ENCODE peak calls at places on chromosomes 11 and 22, in five cellular contexts. Z, G, R, O and Y are unnamed samples.

GRCh38 chr11:61090092-61090491 is 12.2 kb upstream of the CD5 start:
- DNase-seq in R (no peak), G (no peak), O (no peak), Z (no peak), Y (no peak)

GRCh38 chr22:45208993-45209838 is 31.5 kb downstream of the KIAA0930 start:
- DNase-seq in R (peak), Z (no peak), G (no peak), O (no peak), Y (no peak)

GRCh38 chr11:129643031-129643721 is 172.5 kb upstream of the TMEM45B start:
- DNase-seq in O (no peak), G (no peak), R (no peak), Z (no peak), Y (no peak)

GRCh38 chr22:49963647-49964026 is 3.1 kb downstream of the PIM3 start:
- DNase-seq in R (no peak), O (no peak), G (no peak), Z (peak), Y (no peak)

GRCh38 chr11:71379722-71380121 is 68.5 kb downstream of the DHCR7 start:
- DNase-seq in G (no peak), R (no peak), Z (no peak), O (no peak), Y (no peak)

GRCh38 chr11:32555091-32555490 is 28.5 kb upstream of the EIF3M start:
- DNase-seq in Z (no peak), O (no peak), G (no peak), R (no peak), Y (no peak)

GRCh38 chr11:26219506-26220117 is 112.3 kb upstream of the ANO3 start:
- DNase-seq in O (no peak), Z (no peak), G (no peak), R (no peak), Y (no peak)

GRCh38 chr22:25838960-25839741 is 97.2 kb downstream of the MYO18B start:
- DNase-seq in G (no peak), Z (no peak), R (no peak), O (no peak), Y (no peak)

GRCh38 chr11:92826136-92826535 is 143.3 kb upstream of the MTNR1B start:
- DNase-seq in G (no peak), R (no peak), O (no peak), Z (no peak), Y (no peak)

GRCh38 chr11:62137276-62137861 is 13.6 kb downstream of the INCENP start:
- DNase-seq in Z (no peak), R (no peak), O (no peak), G (no peak), Y (no peak)

GRCh38 chr11:28108909-28109308 is 721 bp downstream of the METTL15 start:
- DNase-seq in O (no peak), R (no peak), G (no peak), Z (no peak), Y (no peak)

GRCh38 chr11:109223441-109223840 is 198.5 kb upstream of the C11orf87 start:
- DNase-seq in R (no peak), G (no peak), Z (no peak), O (no peak), Y (no peak)

GRCh38 chr11:79201637-79202347 is 239.0 kb downstream of the TENM4 start:
- DNase-seq in Z (no peak), O (no peak), R (no peak), G (no peak), Y (no peak)

GRCh38 chr22:46001426-46002106 is 24.6 kb upstream of the WNT7B start:
- DNase-seq in O (no peak), R (no peak), G (no peak), Z (no peak), Y (no peak)